ENCODE peak calls at places on chromosomes 2 and 18, in ten cellular contexts. L is stomach, C is IMR-90, U is heart left ventricle, N is tibial nerve, R is adrenal gland, T is breast epithelium, V is A549, P is right lobe of liver, G is NB4. B is an unnamed sample.

GRCh38 chr2:188032786-188033185 is 258.9 kb upstream of the GULP1 start:
- DNase-seq in T (no peak), G (no peak), R (no peak), U (no peak), P (no peak), V (no peak), L (no peak), C (no peak), N (no peak), B (no peak)

GRCh38 chr2:241161646-241162281 is 11.5 kb downstream of the PPP1R7 start:
- DNase-seq in P (no peak), R (peak), V (no peak), N (peak), L (peak), G (peak), C (peak), T (peak), U (peak), B (no peak)

GRCh38 chr2:16927398-16927797 is 261.8 kb upstream of the CYRIA start:
- DNase-seq in L (no peak), N (no peak), V (no peak), G (no peak), R (no peak), C (no peak), T (no peak), P (no peak), U (no peak), B (no peak)

GRCh38 chr2:96683972-96684820 is 41.6 kb downstream of the FER1L5 start:
- DNase-seq in L (no peak), R (no peak), G (no peak), P (no peak), V (no peak), T (no peak), U (no peak), N (no peak), C (no peak), B (no peak)

GRCh38 chr2:3480352-3481010 is 38.9 kb downstream of the ADI1 start:
- DNase-seq in C (no peak), U (peak), N (no peak), V (no peak), L (peak), G (no peak), R (no peak), T (no peak), P (peak), B (peak)

GRCh38 chr2:125667630-125668029 is 988.3 kb upstream of the GYPC start:
- DNase-seq in N (no peak), U (no peak), T (no peak), C (no peak), G (peak), L (no peak), V (no peak), P (no peak), R (no peak), B (no peak)

GRCh38 chr2:184394642-184395041 is 203.7 kb upstream of the ZNF804A start:
- DNase-seq in G (no peak), V (no peak), T (no peak), U (no peak), N (no peak), P (peak), L (no peak), C (no peak), R (no peak), B (no peak)

GRCh38 chr2:48018480-48018879 is 112.2 kb upstream of the FBXO11 start:
- DNase-seq in R (no peak), U (no peak), L (no peak), C (no peak), V (no peak), P (no peak), T (no peak), N (no peak), G (no peak), B (no peak)

GRCh38 chr2:127564429-127565260 is 29.2 kb downstream of the MYO7B start:
- DNase-seq in P (no peak), T (no peak), R (no peak), C (no peak), L (no peak), N (no peak), G (no peak), V (no peak), U (no peak), B (no peak)

GRCh38 chr2:163573652-163574051 is 162.2 kb downstream of the FIGN start:
- DNase-seq in L (no peak), V (no peak), R (no peak), G (no peak), T (no peak), P (no peak), C (no peak), N (no peak), U (no peak), B (no peak)

GRCh38 chr18:12422936-12423335 is 15.2 kb downstream of the PRELID3A start:
- DNase-seq in T (no peak), R (no peak), P (no peak), G (peak), L (no peak), C (no peak), U (no peak), V (peak), N (no peak), B (no peak)

GRCh38 chr18:12423393-12423792 is 15.7 kb downstream of the PRELID3A start:
- DNase-seq in P (no peak), N (no peak), L (no peak), T (no peak), G (no peak), R (no peak), U (no peak), V (no peak), C (no peak), B (no peak)

GRCh38 chr18:12421732-12422131 is 14.0 kb downstream of the PRELID3A start:
- DNase-seq in G (peak), C (no peak), N (no peak), P (no peak), L (no peak), T (no peak), R (no peak), U (no peak), V (no peak), B (no peak)

GRCh38 chr18:12423820-12424219 is 16.1 kb downstream of the PRELID3A start:
- DNase-seq in G (no peak), C (no peak), T (no peak), L (no peak), N (no peak), P (no peak), U (no peak), V (no peak), R (no peak), B (no peak)

GRCh38 chr18:12420831-12421421 is 13.2 kb downstream of the PRELID3A start:
- DNase-seq in U (no peak), R (no peak), V (no peak), N (no peak), L (no peak), P (no peak), T (no peak), G (peak), C (no peak), B (no peak)
- TF ChIP-seq POLR2A in U (no peak), R (no peak), V (no peak), N (no peak), L (no peak), P (no peak), T (no peak), G (no peak), C (no peak), B (no peak)

DNA sequence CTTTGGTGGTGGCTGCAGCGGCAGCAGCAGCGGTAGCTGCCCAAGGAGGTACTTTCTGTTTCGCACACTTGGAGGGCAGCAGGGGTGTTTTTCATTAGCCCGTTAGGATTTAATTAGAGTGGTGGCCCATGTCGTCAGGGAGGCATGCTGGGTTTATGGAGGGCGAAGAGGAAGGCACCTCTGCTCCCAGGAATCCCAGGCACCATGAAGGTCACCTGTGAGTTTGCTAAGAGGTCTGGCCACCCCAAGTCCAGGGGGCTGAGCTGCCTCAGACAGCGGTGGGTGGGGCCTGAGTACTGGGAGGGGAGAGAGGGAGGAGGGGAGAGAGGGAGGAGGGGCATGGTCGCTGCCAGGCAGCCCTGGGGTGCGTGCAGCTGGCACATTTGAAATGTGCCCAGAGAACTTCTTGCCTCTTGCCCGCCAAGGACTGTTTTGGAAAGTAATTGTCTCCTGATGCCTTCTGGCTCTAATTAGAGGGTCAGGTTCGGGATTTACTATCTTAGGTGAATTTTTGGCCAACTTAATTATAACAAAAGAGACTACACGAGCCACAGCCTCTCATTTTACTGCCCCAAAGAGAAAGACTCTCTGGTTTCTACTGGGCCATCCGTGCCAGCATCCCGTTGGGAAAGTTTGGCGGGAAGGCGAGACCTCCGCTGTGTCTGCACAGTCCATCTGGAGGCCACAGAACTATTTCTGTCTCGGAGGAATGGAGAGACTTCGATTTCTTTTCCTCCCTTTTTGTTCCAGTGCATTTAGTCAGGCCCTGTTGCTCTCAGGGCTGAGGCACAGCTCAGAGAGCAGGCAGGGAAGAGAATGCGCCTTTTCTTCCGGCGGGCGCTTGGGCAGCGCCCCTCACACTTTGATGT is 62.0 kb downstream of the GLI2 start:
- DNase-seq in G (no peak), T (no peak), U (no peak), R (no peak), L (no peak), V (no peak), P (no peak), N (no peak), C (no peak), B (no peak)
- TF ChIP-seq POLR2A in G (no peak), T (no peak), U (no peak), R (no peak), L (no peak), V (no peak), P (no peak), N (no peak), C (no peak), B (no peak)

DNA sequence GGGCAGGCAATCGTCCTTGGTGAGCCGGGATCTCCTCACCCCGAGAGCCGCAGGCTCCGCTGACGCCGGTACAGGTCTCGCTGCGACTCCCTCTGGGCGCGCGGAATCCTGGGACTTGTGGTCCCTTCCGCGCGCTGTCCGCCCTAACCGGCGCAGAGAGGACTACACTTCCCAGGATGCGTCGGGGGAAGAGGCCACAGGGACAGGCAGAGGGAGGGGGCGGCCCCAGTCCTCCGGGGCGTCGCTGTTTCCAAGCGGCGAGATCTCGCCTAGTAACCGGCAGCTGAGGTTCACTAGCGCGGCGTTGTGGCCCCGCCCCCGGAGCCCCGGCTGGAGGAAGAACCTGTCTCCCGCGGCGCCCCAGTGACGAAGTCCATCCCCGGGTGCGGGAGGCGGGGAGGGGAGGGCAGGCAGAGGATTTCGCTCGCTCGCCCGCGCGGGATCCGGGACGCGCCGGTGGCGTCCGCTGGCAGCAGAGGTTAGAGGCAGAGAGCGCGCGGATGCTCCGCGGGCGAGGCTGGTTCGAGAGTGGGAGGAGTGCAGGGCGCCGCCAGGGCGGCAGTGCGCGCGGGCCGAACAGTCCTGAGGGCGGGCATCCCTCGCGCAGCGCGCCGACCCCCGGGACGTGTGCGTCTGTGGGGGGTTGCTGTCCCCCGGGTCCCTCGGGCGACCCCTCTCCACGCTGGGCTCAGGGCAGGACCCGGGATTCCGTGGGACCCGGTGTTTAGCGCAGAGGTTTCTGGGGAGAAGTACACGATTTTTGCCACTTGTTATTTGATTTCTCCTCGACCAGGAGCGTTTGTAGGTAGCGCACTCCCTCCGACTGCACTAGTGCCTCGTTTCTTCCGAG is at the start of gene EML6:
- DNase-seq in L (peak), G (peak), R (peak), U (peak), C (peak), P (peak), N (peak), V (peak), T (peak), B (peak)
- TF ChIP-seq POLR2A in L (no peak), G (peak), R (peak), U (no peak), C (peak), P (peak), N (peak), V (no peak), T (no peak), B (peak)

DNA sequence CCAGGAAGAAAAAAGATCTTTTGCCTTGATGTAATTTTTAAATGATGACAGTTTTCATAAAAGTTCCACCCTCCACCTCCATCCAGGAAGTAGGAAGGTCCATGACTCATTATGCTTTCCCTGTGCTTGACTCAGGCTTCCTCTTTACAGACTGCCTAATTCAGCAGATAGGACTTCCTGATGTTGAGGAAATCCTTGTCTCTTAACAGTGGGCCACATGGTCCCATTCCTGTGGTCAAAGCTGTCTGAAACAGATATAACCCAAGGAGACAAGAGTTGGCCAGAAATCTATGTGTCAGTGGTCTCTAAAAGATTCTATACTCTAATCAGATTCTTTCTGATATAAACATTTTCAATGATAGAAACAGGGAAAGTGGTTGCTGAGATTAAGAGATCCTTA is 119.1 kb downstream of the BAZ2B start:
- DNase-seq in U (no peak), R (peak), N (no peak), P (no peak), L (no peak), G (peak), C (peak), V (peak), T (no peak), B (no peak)
- TF ChIP-seq POLR2A in U (no peak), R (no peak), N (no peak), P (no peak), L (no peak), G (no peak), C (no peak), V (no peak), T (no peak), B (no peak)

GRCh38 chr2:219178377-219179175 is 501 bp downstream of the RETREG2 start:
- DNase-seq in U (peak), G (peak), P (peak), L (peak), V (peak), C (peak), N (peak), R (peak), T (peak), B (peak)

GRCh38 chr2:219176818-219177593 is at the start of gene CNPPD1:
- DNase-seq in C (peak), P (peak), N (peak), R (peak), L (peak), V (peak), G (peak), U (peak), T (peak), B (peak)

GRCh38 chr2:219175928-219176817 is 552 bp downstream of the CNPPD1 start:
- DNase-seq in T (peak), V (peak), C (peak), L (peak), R (peak), N (peak), P (peak), G (peak), U (peak), B (peak)

GRCh38 chr2:219179601-219180465 is 1.8 kb downstream of the RETREG2 start:
- DNase-seq in N (no peak), V (no peak), C (no peak), G (no peak), U (no peak), R (no peak), L (no peak), T (no peak), P (no peak), B (peak)

DNA sequence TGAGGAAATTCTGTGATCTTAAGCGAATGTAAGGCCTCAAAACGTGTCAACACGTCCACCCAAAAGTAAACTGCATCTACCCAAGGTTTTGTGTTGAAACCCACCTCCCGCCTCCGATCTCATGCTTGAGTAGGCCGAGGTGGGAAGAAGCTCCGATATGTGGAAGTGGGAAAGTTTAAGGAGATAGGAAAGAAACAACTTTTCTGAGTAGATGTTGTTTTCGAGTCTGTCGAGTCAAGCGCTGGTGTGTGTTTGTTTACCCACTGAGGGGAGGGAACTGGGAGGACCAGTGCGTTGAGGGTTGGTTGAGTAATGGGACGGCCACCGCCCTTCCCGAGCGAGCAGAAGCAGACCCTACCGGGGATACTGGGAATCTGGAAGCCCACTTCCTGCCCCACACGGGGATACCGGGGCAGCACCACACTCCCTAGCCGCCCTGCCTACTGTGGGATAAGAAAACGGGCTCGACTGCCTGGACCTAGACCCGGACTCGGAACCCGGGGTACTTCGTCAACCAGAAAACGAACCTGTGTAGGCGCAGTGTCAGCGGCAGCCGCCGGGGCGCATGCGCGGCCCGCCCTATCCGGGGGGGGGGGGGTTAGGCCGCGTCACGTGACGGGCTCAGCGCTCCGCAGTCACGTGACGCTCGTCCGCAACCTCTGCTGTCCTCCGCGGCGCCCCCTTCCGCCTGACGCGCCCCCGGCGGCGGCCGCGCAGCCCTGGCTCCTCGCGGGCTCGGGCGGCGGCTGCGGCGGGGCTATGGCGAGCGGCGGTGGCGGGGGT is at the start of gene RETREG2:
- DNase-seq in T (peak), P (peak), U (peak), G (peak), R (peak), C (peak), V (peak), L (peak), N (peak), B (peak)
- TF ChIP-seq POLR2A in T (peak), P (peak), U (peak), G (peak), R (peak), C (peak), V (peak), L (no peak), N (peak), B (peak)

GRCh38 chr18:9851511-9851910 is 34.3 kb upstream of the TXNDC2 start:
- DNase-seq in G (peak), L (no peak), V (no peak), T (no peak), C (no peak), R (no peak), P (peak), N (no peak), U (no peak), B (no peak)

GRCh38 chr18:9850297-9850696 is 35.5 kb upstream of the TXNDC2 start:
- DNase-seq in P (no peak), T (no peak), R (no peak), G (no peak), L (no peak), U (no peak), N (no peak), V (no peak), C (no peak), B (no peak)

GRCh38 chr18:9848170-9848854 is 37.5 kb upstream of the TXNDC2 start:
- DNase-seq in V (no peak), U (no peak), R (no peak), N (no peak), L (no peak), G (no peak), T (no peak), P (no peak), C (no peak), B (no peak)

GRCh38 chr18:9852266-9853081 is 33.3 kb upstream of the TXNDC2 start:
- DNase-seq in G (no peak), U (no peak), V (peak), P (no peak), R (no peak), T (no peak), C (no peak), L (no peak), N (no peak), B (no peak)

DNA sequence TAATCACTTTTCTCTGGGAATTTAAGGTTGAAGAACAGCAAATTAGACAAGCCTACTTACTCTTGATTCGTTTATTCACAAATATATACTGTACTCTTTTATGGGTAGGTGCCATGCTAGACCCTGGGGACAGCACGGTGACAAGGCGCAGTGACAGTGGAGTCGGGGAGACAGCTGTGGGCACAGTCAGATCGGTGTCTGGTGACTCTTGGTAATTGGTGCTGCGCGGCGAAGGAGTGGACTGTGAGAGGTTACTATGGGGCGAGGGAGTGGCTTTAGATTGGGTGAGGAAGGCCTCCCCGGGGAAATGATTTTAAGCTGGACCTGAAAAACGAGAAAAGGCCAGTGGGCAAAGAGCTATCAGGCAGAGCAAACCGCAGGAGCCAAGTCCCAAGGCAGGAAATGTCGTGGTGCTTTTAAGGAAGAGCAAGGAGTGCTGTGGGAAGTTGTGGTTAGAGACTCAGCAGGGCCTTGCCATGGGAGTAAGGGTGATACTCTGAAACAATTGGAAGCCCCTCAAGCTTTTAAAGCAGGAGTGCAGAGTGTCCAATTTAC is 36.3 kb upstream of the TXNDC2 start:
- DNase-seq in T (no peak), L (peak), V (no peak), P (peak), G (peak), N (no peak), C (no peak), R (peak), U (peak), B (no peak)
- TF ChIP-seq POLR2A in T (no peak), L (no peak), V (no peak), P (peak), G (no peak), N (no peak), C (no peak), R (no peak), U (no peak), B (no peak)

B was measured in Peyer's patch.